ENCODE peak calls at places on chromosomes 4 and X, in six cellular contexts. One of them, this sample, is unnamed.
A peak's percentile ranks its signal among the peaks of the same experiment; 100 is the strongest.

GRCh38 chr4:122104184-122104583 is 47.9 kb upstream of the BLTP1 start:
- DNase-seq in T-helper 2 cell: no peak
- DNase-seq in left ventricle myocardium inferior: no peak
- DNase-seq in EH: no peak
- DNase-seq in stimulated activated CD4-positive, alpha-beta T cell treated with anti-CD3 and anti-CD28 coated beads, Interleukin-4, amount 100 ng/mL, for 48 hours: no peak
- DNase-seq in NCI-H2171 treated with DMSO at 0.1 percent for 48 hours: no peak
- DNase-seq in this sample: no peak

GRCh38 chr4:146472404-146472803 is 49.3 kb downstream of the SLC10A7 start:
- DNase-seq in stimulated activated CD4-positive, alpha-beta T cell treated with anti-CD3 and anti-CD28 coated beads, Interleukin-4, amount 100 ng/mL, for 48 hours: no peak
- DNase-seq in NCI-H2171 treated with DMSO at 0.1 percent for 48 hours: peak; percentile 5
- DNase-seq in EH: no peak
- DNase-seq in left ventricle myocardium inferior: no peak
- DNase-seq in T-helper 2 cell: no peak
- DNase-seq in this sample: peak; percentile 33

GRCh38 chr4:109164011-109164410 is 138.4 kb downstream of the COL25A1 start:
- DNase-seq in stimulated activated CD4-positive, alpha-beta T cell treated with anti-CD3 and anti-CD28 coated beads, Interleukin-4, amount 100 ng/mL, for 48 hours: no peak
- DNase-seq in EH: peak; percentile 39
- DNase-seq in T-helper 2 cell: no peak
- DNase-seq in left ventricle myocardium inferior: no peak
- DNase-seq in NCI-H2171 treated with DMSO at 0.1 percent for 48 hours: no peak
- DNase-seq in this sample: no peak

GRCh38 chr4:704198-704891 is 1.3 kb upstream of the PCGF3 start:
- DNase-seq in NCI-H2171 treated with DMSO at 0.1 percent for 48 hours: no peak
- DNase-seq in EH: no peak
- DNase-seq in T-helper 2 cell: no peak
- DNase-seq in left ventricle myocardium inferior: no peak
- DNase-seq in stimulated activated CD4-positive, alpha-beta T cell treated with anti-CD3 and anti-CD28 coated beads, Interleukin-4, amount 100 ng/mL, for 48 hours: no peak
- DNase-seq in this sample: no peak

GRCh38 chrX:55486736-55487135 is 2.9 kb downstream of the USP51 start:
- DNase-seq in stimulated activated CD4-positive, alpha-beta T cell treated with anti-CD3 and anti-CD28 coated beads, Interleukin-4, amount 100 ng/mL, for 48 hours: no peak
- DNase-seq in left ventricle myocardium inferior: no peak
- DNase-seq in EH: peak; percentile 37
- DNase-seq in NCI-H2171 treated with DMSO at 0.1 percent for 48 hours: no peak
- DNase-seq in T-helper 2 cell: no peak
- DNase-seq in this sample: no peak

GRCh38 chrX:67296395-67296794 is 247.4 kb upstream of the AR start:
- DNase-seq in stimulated activated CD4-positive, alpha-beta T cell treated with anti-CD3 and anti-CD28 coated beads, Interleukin-4, amount 100 ng/mL, for 48 hours: no peak
- DNase-seq in NCI-H2171 treated with DMSO at 0.1 percent for 48 hours: no peak
- DNase-seq in EH: no peak
- DNase-seq in left ventricle myocardium inferior: peak; percentile 9
- DNase-seq in T-helper 2 cell: no peak
- DNase-seq in this sample: no peak

GRCh38 chr4:43394976-43395375 is 502.5 kb downstream of the GRXCR1 start:
- DNase-seq in left ventricle myocardium inferior: no peak
- DNase-seq in stimulated activated CD4-positive, alpha-beta T cell treated with anti-CD3 and anti-CD28 coated beads, Interleukin-4, amount 100 ng/mL, for 48 hours: no peak
- DNase-seq in EH: no peak
- DNase-seq in NCI-H2171 treated with DMSO at 0.1 percent for 48 hours: no peak
- DNase-seq in T-helper 2 cell: no peak
- DNase-seq in this sample: no peak

GRCh38 chr4:145231906-145232700 is 51.7 kb upstream of the OTUD4 start:
- DNase-seq in NCI-H2171 treated with DMSO at 0.1 percent for 48 hours: no peak
- DNase-seq in EH: peak; percentile 62
- DNase-seq in T-helper 2 cell: no peak
- DNase-seq in stimulated activated CD4-positive, alpha-beta T cell treated with anti-CD3 and anti-CD28 coated beads, Interleukin-4, amount 100 ng/mL, for 48 hours: no peak
- DNase-seq in left ventricle myocardium inferior: no peak
- DNase-seq in this sample: no peak

GRCh38 chrX:13716455-13716854 is 18.0 kb downstream of the TRAPPC2 start:
- DNase-seq in left ventricle myocardium inferior: no peak
- DNase-seq in NCI-H2171 treated with DMSO at 0.1 percent for 48 hours: no peak
- DNase-seq in EH: no peak
- DNase-seq in T-helper 2 cell: no peak
- DNase-seq in stimulated activated CD4-positive, alpha-beta T cell treated with anti-CD3 and anti-CD28 coated beads, Interleukin-4, amount 100 ng/mL, for 48 hours: no peak
- DNase-seq in this sample: no peak

GRCh38 chr4:184473515-184474260 is 662 bp downstream of the IRF2 start:
- DNase-seq in NCI-H2171 treated with DMSO at 0.1 percent for 48 hours: no peak
- DNase-seq in EH: peak; percentile 58
- DNase-seq in left ventricle myocardium inferior: peak; percentile 42
- DNase-seq in stimulated activated CD4-positive, alpha-beta T cell treated with anti-CD3 and anti-CD28 coated beads, Interleukin-4, amount 100 ng/mL, for 48 hours: no peak
- DNase-seq in T-helper 2 cell: peak; percentile 83
- DNase-seq in this sample: peak; percentile 67

GRCh38 chr4:152024881-152025280 is 264.1 kb upstream of the GATB start:
- DNase-seq in EH: no peak
- DNase-seq in left ventricle myocardium inferior: no peak
- DNase-seq in stimulated activated CD4-positive, alpha-beta T cell treated with anti-CD3 and anti-CD28 coated beads, Interleukin-4, amount 100 ng/mL, for 48 hours: no peak
- DNase-seq in NCI-H2171 treated with DMSO at 0.1 percent for 48 hours: no peak
- DNase-seq in T-helper 2 cell: peak; percentile 65
- DNase-seq in this sample: no peak